ENCODE peak calls at places on chromosome X, in eight cellular contexts. E is HCT116, I is SK-N-SH, C is endothelial cell of umbilical vein, L is H1, P is K562, S is GM12878, T is HepG2. K is an unnamed sample. For H3K36me3, the result is how much of the 10 kb centered on the place peaks cover.

GRCh38 chrX:45710081-45710801 is 509.6 kb upstream of the DIPK2B start:
- DNase-seq in E (peak), T (no peak), P (no peak), L (no peak), C (peak), S (peak), I (peak), K (no peak)

GRCh38 chrX:43718956-43719355 is 62.9 kb downstream of the MAOA start:
- DNase-seq in E (no peak), S (no peak), C (no peak), T (no peak), I (no peak), L (no peak), P (no peak), K (no peak)

GRCh38 chrX:37910186-37910585 is 62.8 kb upstream of the DYNLT3 start:
- DNase-seq in E (no peak), L (no peak), I (no peak), T (no peak), P (no peak), C (no peak), S (no peak), K (no peak)

GRCh38 chrX:119228506-119229290 is 7.4 kb upstream of the PGRMC1 start:
- DNase-seq in P (no peak), T (no peak), I (no peak), E (no peak), L (no peak), S (no peak), C (peak), K (no peak)

GRCh38 chrX:129606918-129607317 is 47.8 kb downstream of the APLN start:
- DNase-seq in T (peak), P (peak), S (peak), E (peak), L (peak), C (peak), I (peak), K (peak)

GRCh38 chrX:24002167-24002566 is 24.8 kb downstream of the KLHL15 start:
- DNase-seq in L (no peak), E (no peak), I (no peak), C (no peak), P (no peak), T (no peak), S (no peak), K (no peak)

GRCh38 chrX:123859409-123859827 is 435 bp upstream of the XIAP start:
- DNase-seq in T (no peak), P (no peak), E (no peak), S (peak), I (peak), L (peak), C (no peak), K (no peak)

GRCh38 chrX:139892512-139892911 is 40.3 kb downstream of the ATP11C start:
- DNase-seq in L (no peak), I (no peak), E (no peak), T (no peak), C (no peak), S (peak), P (no peak), K (no peak)

GRCh38 chrX:130896026-130896425 is 7.0 kb downstream of the ENOX2 start:
- DNase-seq in S (no peak), L (no peak), T (no peak), E (no peak), P (no peak), I (peak), C (no peak), K (no peak)

GRCh38 chrX:47232803-47233332 is at the start of gene USP11:
- DNase-seq in E (no peak), L (peak), I (peak), C (no peak), S (no peak), P (peak), T (peak), K (no peak)

GRCh38 chrX:154323537-154323936 is 27.9 kb downstream of the TKTL1 start:
- DNase-seq in S (no peak), L (no peak), P (no peak), I (no peak), T (no peak), E (no peak), C (no peak), K (no peak)

GRCh38 chrX:115449742-115450141 is 111.2 kb upstream of the PLS3 start:
- DNase-seq in E (no peak), T (peak), S (no peak), I (no peak), P (peak), C (peak), L (no peak), K (no peak)

GRCh38 chrX:56026816-56027215 is 205.3 kb upstream of the KLF8 start:
- DNase-seq in L (no peak), P (no peak), I (no peak), E (no peak), C (no peak), T (no peak), S (no peak), K (no peak)

GRCh38 chrX:96703816-96704215 is 19.2 kb downstream of the DIAPH2 start:
- DNase-seq in S (no peak), I (no peak), L (no peak), T (no peak), P (no peak), E (no peak), C (peak), K (no peak)

GRCh38 chrX:144259054-144259453 is 375.2 kb downstream of the UBE2NL start:
- DNase-seq in L (no peak), I (no peak), S (no peak), P (no peak), C (no peak), T (no peak), E (no peak), K (no peak)

GRCh38 chrX:49212209-49212608 is 12.2 kb upstream of the SYP start:
- DNase-seq in I (no peak), T (no peak), L (no peak), E (no peak), P (no peak), S (no peak), C (no peak), K (no peak)

GRCh38 chrX:70979136-70979762 is 48.4 kb upstream of the SLC7A3 start:
- DNase-seq in T (peak), L (peak), I (peak), E (no peak), S (no peak), C (peak), P (peak), K (no peak)

GRCh38 chrX:150429577-150429976 is 66.5 kb downstream of the MAMLD1 start:
- DNase-seq in S (no peak), L (no peak), C (no peak), I (no peak), T (no peak), P (no peak), E (no peak), K (no peak)

GRCh38 chrX:1323315-1323714 is 13.3 kb upstream of the IL3RA start:
- DNase-seq in P (peak), T (peak), E (peak), L (peak), S (peak), I (peak), C (peak), K (no peak)

GRCh38 chrX:47177079-47177478 is 16.6 kb upstream of the UBA1 start:
- DNase-seq in E (no peak), S (no peak), I (no peak), L (no peak), C (no peak), P (no peak), T (no peak), K (no peak)

GRCh38 chrX:108316456-108316855 is 121.8 kb downstream of the COL4A6 start:
- DNase-seq in E (no peak), S (no peak), L (no peak), T (no peak), P (no peak), C (no peak), I (no peak), K (no peak)

GRCh38 chrX:101550825-101551767 is 749 bp downstream of the ARMCX1 start:
- DNase-seq in L (peak), C (peak), P (peak), E (no peak), S (no peak), I (peak), T (no peak), K (no peak)

GRCh38 chrX:27767387-27767786 is 40.4 kb upstream of the MAGEB10 start:
- DNase-seq in P (no peak), C (peak), E (no peak), I (no peak), L (no peak), T (no peak), S (no peak), K (no peak)

GRCh38 chrX:136259543-136259942 is 8.3 kb upstream of the MAP7D3 start:
- DNase-seq in S (no peak), T (no peak), E (no peak), P (no peak), C (peak), L (no peak), I (no peak), K (no peak)

GRCh38 chrX:44915361-44915868 is 42.4 kb downstream of the KDM6A start:
- DNase-seq in T (peak), S (no peak), I (peak), P (peak), E (no peak), C (peak), L (no peak), K (no peak)

GRCh38 chrX:147935156-147935758 is 23.5 kb downstream of the FMR1 start:
- DNase-seq in L (no peak), C (no peak), I (no peak), P (no peak), E (no peak), T (no peak), S (no peak), K (no peak)
- H3K36me3 ChIP-seq in L (half or more), C (under half), I (under half), P (half or more), E (under half), T (under half), S (under half), K (half or more)

DNA sequence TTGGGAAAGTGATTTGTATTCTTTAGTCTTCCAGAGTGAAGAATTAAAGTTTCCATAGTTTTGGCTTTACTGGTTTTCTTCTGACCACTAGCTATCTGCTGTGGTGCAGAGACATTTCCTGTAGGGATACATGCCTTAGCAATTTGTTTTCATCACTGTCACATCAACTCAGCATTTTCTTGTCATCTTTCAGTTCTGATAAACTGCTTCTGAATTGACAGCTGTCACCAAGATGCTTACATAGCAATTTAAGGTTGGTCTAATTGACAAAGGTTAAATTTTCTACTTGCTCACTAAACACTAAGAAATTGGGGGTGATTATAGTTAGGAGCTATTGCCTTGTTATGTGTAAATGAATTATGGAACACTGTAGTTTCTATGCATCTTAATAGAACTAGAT is 232.5 kb downstream of the TEX13A start:
- DNase-seq in S (no peak), I (no peak), L (no peak), C (no peak), E (no peak), P (no peak), T (no peak), K (no peak)
- TF ChIP-seq POLR2AphosphoS5 in S (no peak), I (no peak), L (no peak), C (no peak), E (no peak), P (no peak), T (no peak), K (no peak)

DNA sequence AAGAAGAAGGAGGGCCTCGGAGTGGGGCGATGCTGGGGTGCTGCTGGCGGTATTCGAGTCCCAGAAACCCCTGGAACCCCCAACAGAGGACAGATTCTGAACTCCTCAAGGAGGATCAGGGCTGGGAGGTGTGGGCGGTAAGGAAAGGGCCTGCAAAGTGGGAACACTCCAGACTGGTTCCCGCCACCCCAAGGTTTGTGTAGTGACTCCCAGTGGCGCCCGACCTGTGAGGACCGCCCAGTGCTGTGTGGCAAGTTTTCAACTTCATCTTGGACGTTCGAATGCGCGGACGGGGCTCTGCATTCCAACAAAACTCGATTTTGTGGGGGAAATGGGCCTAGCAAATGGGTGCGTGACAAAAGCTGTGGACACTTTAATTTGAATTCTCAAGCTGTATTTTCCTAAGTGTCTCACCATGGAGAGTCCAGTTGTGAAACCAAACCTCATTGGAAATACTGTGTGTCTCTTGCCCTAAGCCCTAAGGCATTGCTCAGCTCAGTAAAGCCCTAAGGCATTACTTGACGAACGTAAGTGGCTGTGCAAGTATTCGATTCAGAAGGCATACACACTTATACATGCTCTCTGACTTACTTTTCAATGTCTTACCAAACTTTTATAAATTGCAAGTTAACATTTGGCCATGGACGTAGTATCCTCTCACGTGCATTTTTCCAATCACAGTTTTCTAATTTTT is 27.4 kb upstream of the XAGE1B start:
- DNase-seq in L (no peak), T (no peak), S (no peak), P (no peak), C (no peak), I (no peak), E (no peak), K (no peak)
- H3K9ac ChIP-seq in L (no peak), T (no peak), S (no peak), P (no peak), C (no peak), I (no peak), E (no peak), K (no peak)

DNA sequence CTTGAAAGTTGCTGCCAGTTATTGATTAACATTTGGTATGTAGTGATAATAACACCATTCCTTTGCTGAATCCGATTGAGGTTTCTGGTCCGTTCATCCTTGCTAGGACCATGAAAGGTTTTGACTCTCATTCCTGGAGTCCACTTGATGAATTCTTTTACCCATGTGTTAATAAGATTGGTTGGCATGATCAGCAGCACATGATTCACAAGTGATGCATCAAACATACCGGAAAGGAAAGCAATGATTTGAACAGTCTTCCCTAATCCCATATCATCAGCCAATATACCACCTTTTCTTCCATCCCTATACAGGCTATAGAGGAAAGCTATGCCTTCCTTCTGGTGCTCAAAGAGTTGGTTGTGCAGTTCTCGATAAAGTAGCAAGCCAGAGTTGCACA is 26.6 kb downstream of the PIN4 start:
- DNase-seq in E (no peak), L (no peak), T (no peak), P (no peak), C (no peak), I (no peak), S (no peak), K (no peak)
- H3K36me3 ChIP-seq in E (under half), L (under half), T (under half), P (under half), C (under half), I (under half), S (under half), K (under half)

GRCh38 chrX:40154853-40155616 is 57.3 kb upstream of the BCOR start:
- DNase-seq in T (peak), L (peak), I (peak), S (no peak), P (peak), C (peak), E (no peak), K (no peak)

GRCh38 chrX:40152706-40153334 is 55.1 kb upstream of the BCOR start:
- DNase-seq in P (no peak), S (no peak), I (peak), L (no peak), C (no peak), T (no peak), E (no peak), K (no peak)

GRCh38 chrX:40153335-40154221 is 55.8 kb upstream of the BCOR start:
- DNase-seq in C (no peak), E (no peak), L (peak), P (peak), S (no peak), I (peak), T (no peak), K (no peak)

GRCh38 chrX:40155617-40156471 is 58.1 kb upstream of the BCOR start:
- DNase-seq in I (peak), L (peak), P (peak), C (no peak), T (no peak), E (no peak), S (no peak), K (no peak)

GRCh38 chrX:40154229-40154852 is 56.6 kb upstream of the BCOR start:
- DNase-seq in P (peak), C (no peak), T (peak), S (no peak), L (peak), I (peak), E (no peak), K (no peak)
- TF ChIP-seq POLR2AphosphoS5 in P (no peak), C (no peak), T (peak), S (no peak), L (no peak), I (no peak), E (peak), K (no peak)

DNA sequence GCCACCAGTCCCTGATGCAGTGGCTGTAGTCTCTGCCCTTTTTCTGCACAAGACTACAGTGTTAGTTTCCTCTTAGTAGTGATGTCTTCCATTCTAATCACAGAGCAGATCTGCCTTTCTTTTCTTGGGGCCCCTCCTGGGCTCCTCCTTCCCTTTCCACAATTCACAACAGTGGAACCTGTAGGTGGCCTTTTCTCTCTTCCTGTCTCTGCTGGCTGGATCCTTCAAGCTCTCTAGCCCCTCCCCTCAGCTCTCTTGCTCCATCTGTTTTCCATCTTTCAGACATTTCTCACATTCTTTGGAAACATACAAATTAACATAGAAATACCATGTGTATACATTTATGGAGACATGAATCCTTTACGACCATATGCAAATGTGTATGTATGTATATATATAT is 284 bp upstream of the SPIN2A start:
- DNase-seq in E (no peak), P (no peak), S (no peak), L (no peak), T (no peak), I (no peak), C (no peak), K (peak)
- H3K9ac ChIP-seq in E (no peak), P (no peak), S (no peak), L (no peak), T (no peak), I (no peak), C (no peak), K (no peak)